ENCODE peak calls at places on chromosomes 5 and 9, in nine cellular contexts. X is GM10248, F is right atrium auricular region, V is OCI-M1, E is GM12891, C is progenitor cell of endocrine pancreas, B is pancreas, O is caudate nucleus, S is WTC11. A is an unnamed sample.

GRCh38 chr9:122053546-122053945 is 39.6 kb downstream of the TTLL11 start:
- DNase-seq in S (no peak), V (no peak), F (no peak), E (no peak), X (no peak), C (no peak), B (no peak), O (no peak), A (no peak)

GRCh38 chr9:131348631-131349521 is 45.0 kb upstream of the PRRC2B start:
- DNase-seq in F (no peak), B (no peak), O (no peak), X (no peak), E (no peak), V (no peak), S (peak; percentile 26), C (no peak), A (no peak)

GRCh38 chr9:31615964-31616363 is 768.5 kb upstream of the ACO1 start:
- DNase-seq in S (no peak), B (no peak), F (no peak), E (no peak), V (no peak), X (no peak), C (no peak), O (no peak), A (no peak)

GRCh38 chr9:87607859-87608258 is 110.2 kb downstream of the DAPK1 start:
- DNase-seq in X (no peak), B (no peak), O (no peak), F (no peak), C (no peak), V (no peak), S (no peak), E (no peak), A (no peak)

GRCh38 chr5:177984565-177985166 is 11.4 kb downstream of the PROP1 start:
- DNase-seq in C (no peak), V (no peak), E (no peak), O (no peak), F (peak; percentile 21), X (no peak), B (no peak), S (peak; percentile 36), A (no peak)

GRCh38 chr9:131107760-131108159 is 11.4 kb downstream of the AIF1L start:
- DNase-seq in S (no peak), F (no peak), C (no peak), E (no peak), O (peak; percentile 48), V (no peak), B (no peak), X (no peak), A (no peak)

GRCh38 chr5:124949862-124950261 is 203.4 kb upstream of the ZNF608 start:
- DNase-seq in C (no peak), S (no peak), B (no peak), V (no peak), X (no peak), O (no peak), E (no peak), F (no peak), A (no peak)

GRCh38 chr9:83330207-83331196 is 207.7 kb downstream of the FRMD3 start:
- DNase-seq in B (no peak), O (no peak), C (no peak), F (no peak), S (no peak), E (no peak), X (no peak), V (no peak), A (no peak)

GRCh38 chr5:75600535-75600934 is 10.7 kb upstream of the ANKDD1B start:
- DNase-seq in C (no peak), E (no peak), B (no peak), V (no peak), S (no peak), O (no peak), X (no peak), F (no peak), A (no peak)

GRCh38 chr5:95555553-95555952 is 652 bp downstream of the ARSK start:
- DNase-seq in F (no peak), V (no peak), S (no peak), O (no peak), C (no peak), B (no peak), E (no peak), X (no peak), A (no peak)

GRCh38 chr9:110687497-110687896 is 18.9 kb downstream of the MUSK start:
- DNase-seq in F (no peak), B (no peak), C (no peak), V (no peak), O (no peak), E (no peak), X (no peak), S (no peak), A (no peak)

GRCh38 chr5:176654856-176655255 is 7.6 kb downstream of the TSPAN17 start:
- DNase-seq in O (no peak), E (no peak), X (no peak), V (no peak), B (no peak), C (no peak), S (no peak), F (no peak), A (no peak)

GRCh38 chr9:759983-760715 is 81.3 kb upstream of the DMRT1 start:
- DNase-seq in V (no peak), X (no peak), O (no peak), B (no peak), F (peak; percentile 43), E (no peak), S (no peak), C (no peak), A (no peak)